ENCODE peak calls at places on chromosome 1, in ten cellular contexts. A, O, J, K, I, Z, X, E, Y and B are unnamed samples.

GRCh38 chr1:73033637-73034036 is 751.3 kb upstream of the NEGR1 start:
- DNase-seq in A (no peak), O (no peak), J (no peak), K (no peak), I (no peak), Z (peak), X (no peak), E (no peak), Y (no peak), B (no peak)

GRCh38 chr1:202599669-202600431 is 110.4 kb downstream of the SYT2 start:
- DNase-seq in A (peak), O (peak), J (peak), K (peak), I (no peak), Z (peak), X (no peak), E (no peak), Y (peak), B (peak)

GRCh38 chr1:113983826-113984225 is 4.6 kb downstream of the OLFML3 start:
- DNase-seq in A (no peak), O (no peak), J (no peak), K (no peak), I (no peak), Z (no peak), X (no peak), E (no peak), Y (no peak), B (no peak)

GRCh38 chr1:19113362-19114092 is 96.5 kb downstream of the UBR4 start:
- DNase-seq in A (peak), O (no peak), J (no peak), K (peak), I (no peak), Z (peak), X (no peak), E (no peak), Y (peak), B (peak)

GRCh38 chr1:202078211-202078610 is 44.5 kb upstream of the GPR37L1 start:
- DNase-seq in A (no peak), O (no peak), J (no peak), K (no peak), I (no peak), Z (no peak), X (no peak), E (no peak), Y (peak), B (no peak)

GRCh38 chr1:233635765-233636502 is 22.0 kb downstream of the KCNK1 start:
- DNase-seq in A (no peak), O (no peak), J (no peak), K (no peak), I (no peak), Z (peak), X (no peak), E (no peak), Y (peak), B (no peak)

GRCh38 chr1:176206006-176206960 is 803 bp downstream of the COP1 start:
- DNase-seq in A (peak), O (peak), J (peak), K (peak), I (no peak), Z (peak), X (peak), E (peak), Y (peak), B (peak)

GRCh38 chr1:110011527-110012041 is 22.8 kb upstream of the STRIP1 start:
- DNase-seq in A (peak), O (no peak), J (no peak), K (peak), I (no peak), Z (peak), X (no peak), E (no peak), Y (peak), B (peak)

GRCh38 chr1:69787151-69787550 is 219.4 kb downstream of the LRRC7 start:
- DNase-seq in A (no peak), O (no peak), J (no peak), K (no peak), I (no peak), Z (peak), X (no peak), E (no peak), Y (peak), B (no peak)